ENCODE peak calls at places on chromosomes 16 and 17, in ten cellular contexts. One of them, this sample, is unnamed.

GRCh38 chr17:55166506-55166905 is 98.3 kb upstream of the HLF start:
- DNase-seq in right cardiac atrium: no peak
- DNase-seq in uterus: no peak
- DNase-seq in fibroblast of lung: no peak
- DNase-seq in esophagus squamous epithelium: no peak
- DNase-seq in gastrocnemius medialis: no peak
- DNase-seq in thyroid gland: no peak
- DNase-seq in A549: no peak
- DNase-seq in left lung: peak; percentile 58
- DNase-seq in transverse colon: no peak
- DNase-seq in this sample: no peak

GRCh38 chr17:42438600-42439567 is 15.8 kb upstream of the CAVIN1 start:
- DNase-seq in uterus: no peak
- DNase-seq in gastrocnemius medialis: no peak
- DNase-seq in transverse colon: peak; percentile 56
- DNase-seq in fibroblast of lung: no peak
- DNase-seq in left lung: peak; percentile 48
- DNase-seq in thyroid gland: peak; percentile 25
- DNase-seq in right cardiac atrium: peak; percentile 66
- DNase-seq in esophagus squamous epithelium: no peak
- DNase-seq in A549: no peak
- DNase-seq in this sample: no peak

GRCh38 chr16:19883296-19883951 is 1.2 kb downstream of the GPRC5B start:
- DNase-seq in A549: no peak
- DNase-seq in thyroid gland: peak; percentile 52
- DNase-seq in gastrocnemius medialis: peak; percentile 67
- DNase-seq in fibroblast of lung: peak; percentile 25
- DNase-seq in right cardiac atrium: peak; percentile 85
- DNase-seq in uterus: peak; percentile 31
- DNase-seq in transverse colon: peak; percentile 10
- DNase-seq in left lung: no peak
- DNase-seq in esophagus squamous epithelium: no peak
- DNase-seq in this sample: no peak

GRCh38 chr16:17368511-17368910 is 102.2 kb downstream of the XYLT1 start:
- DNase-seq in left lung: no peak
- DNase-seq in uterus: no peak
- DNase-seq in A549: no peak
- DNase-seq in fibroblast of lung: peak; percentile 53
- DNase-seq in gastrocnemius medialis: no peak
- DNase-seq in thyroid gland: no peak
- DNase-seq in esophagus squamous epithelium: no peak
- DNase-seq in right cardiac atrium: no peak
- DNase-seq in transverse colon: no peak
- DNase-seq in this sample: no peak

GRCh38 chr17:77423589-77424451 is 283.1 kb downstream of the SEC14L1 start:
- DNase-seq in left lung: peak; percentile 77
- DNase-seq in esophagus squamous epithelium: no peak
- DNase-seq in right cardiac atrium: peak; percentile 95
- DNase-seq in gastrocnemius medialis: peak; percentile 92
- DNase-seq in uterus: peak; percentile 98
- DNase-seq in thyroid gland: peak; percentile 66
- DNase-seq in fibroblast of lung: peak; percentile 97
- DNase-seq in transverse colon: peak; percentile 77
- DNase-seq in A549: peak; percentile 68
- DNase-seq in this sample: no peak

GRCh38 chr16:77993586-77993985 is 28.8 kb upstream of the CLEC3A start:
- DNase-seq in right cardiac atrium: no peak
- DNase-seq in left lung: no peak
- DNase-seq in thyroid gland: no peak
- DNase-seq in uterus: peak; percentile 22
- DNase-seq in esophagus squamous epithelium: no peak
- DNase-seq in A549: no peak
- DNase-seq in fibroblast of lung: peak; percentile 48
- DNase-seq in gastrocnemius medialis: no peak
- DNase-seq in transverse colon: no peak
- DNase-seq in this sample: no peak

GRCh38 chr17:65688307-65688706 is 126.9 kb upstream of the AXIN2 start:
- DNase-seq in left lung: no peak
- DNase-seq in fibroblast of lung: no peak
- DNase-seq in transverse colon: no peak
- DNase-seq in thyroid gland: no peak
- DNase-seq in uterus: no peak
- DNase-seq in gastrocnemius medialis: no peak
- DNase-seq in A549: no peak
- DNase-seq in esophagus squamous epithelium: no peak
- DNase-seq in right cardiac atrium: no peak
- DNase-seq in this sample: no peak

GRCh38 chr16:71923941-71924690 is 28.8 kb downstream of the IST1 start:
- DNase-seq in fibroblast of lung: peak; percentile 75
- DNase-seq in gastrocnemius medialis: no peak
- DNase-seq in A549: no peak
- DNase-seq in uterus: no peak
- DNase-seq in transverse colon: no peak
- DNase-seq in left lung: no peak
- DNase-seq in right cardiac atrium: peak; percentile 61
- DNase-seq in thyroid gland: no peak
- DNase-seq in esophagus squamous epithelium: no peak
- DNase-seq in this sample: no peak

GRCh38 chr16:70157105-70157476 is 16.5 kb upstream of the CLEC18C start:
- DNase-seq in left lung: no peak
- DNase-seq in esophagus squamous epithelium: no peak
- DNase-seq in transverse colon: no peak
- DNase-seq in thyroid gland: no peak
- DNase-seq in fibroblast of lung: no peak
- DNase-seq in A549: no peak
- DNase-seq in right cardiac atrium: no peak
- DNase-seq in gastrocnemius medialis: no peak
- DNase-seq in uterus: no peak
- DNase-seq in this sample: no peak

GRCh38 chr16:12188674-12189249 is 212.2 kb downstream of the SNX29 start:
- DNase-seq in right cardiac atrium: no peak
- DNase-seq in fibroblast of lung: peak; percentile 40
- DNase-seq in esophagus squamous epithelium: no peak
- DNase-seq in gastrocnemius medialis: no peak
- DNase-seq in thyroid gland: no peak
- DNase-seq in uterus: no peak
- DNase-seq in A549: peak; percentile 31
- DNase-seq in transverse colon: peak; percentile 41
- DNase-seq in left lung: no peak
- DNase-seq in this sample: no peak

GRCh38 chr17:32482568-32483320 is 4.0 kb upstream of the CDK5R1 start:
- DNase-seq in gastrocnemius medialis: no peak
- DNase-seq in transverse colon: no peak
- DNase-seq in fibroblast of lung: no peak
- DNase-seq in right cardiac atrium: no peak
- DNase-seq in thyroid gland: no peak
- DNase-seq in left lung: no peak
- DNase-seq in A549: no peak
- DNase-seq in esophagus squamous epithelium: no peak
- DNase-seq in uterus: no peak
- DNase-seq in this sample: no peak

DNA sequence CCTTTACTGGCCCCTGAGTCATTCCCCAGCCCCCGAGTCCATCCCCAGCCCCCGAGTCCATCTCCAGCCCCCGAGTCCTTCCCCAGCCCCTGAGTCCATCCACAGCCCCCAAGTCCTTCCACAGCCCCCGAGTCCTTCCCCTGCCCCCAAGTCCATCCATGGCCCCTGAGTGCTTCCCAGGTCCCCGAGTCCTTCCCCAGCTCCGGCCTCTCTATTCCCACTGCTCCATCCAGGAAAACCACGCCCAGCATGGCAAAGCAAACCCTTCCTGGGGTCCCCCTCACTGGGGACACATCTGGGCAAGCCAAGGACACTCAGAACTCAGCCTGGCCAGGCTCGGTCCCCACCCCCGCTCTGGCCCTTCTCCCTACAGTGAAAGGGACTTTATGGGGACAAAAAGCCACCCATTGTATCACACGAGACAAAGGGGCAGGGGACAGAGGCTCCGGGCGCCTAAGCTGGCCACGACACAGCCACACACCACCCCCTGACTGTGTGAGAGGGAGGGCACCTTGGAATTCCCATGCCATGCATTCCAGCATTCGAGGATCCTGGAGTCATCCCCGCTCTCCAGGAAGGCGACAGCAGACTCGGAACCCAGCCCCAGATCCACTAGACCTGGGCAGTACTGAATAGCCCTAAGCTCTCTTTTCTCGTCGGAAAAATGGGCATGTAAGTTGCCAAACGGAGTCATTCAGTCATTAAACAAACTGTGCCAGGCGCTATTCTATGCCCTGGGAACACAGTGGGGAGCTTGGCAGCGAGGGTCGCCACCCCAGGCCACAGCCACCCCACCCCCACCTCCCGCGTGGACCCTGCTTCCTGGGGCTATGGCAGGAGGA is 14.0 kb downstream of the PLLP start:
- DNase-seq in fibroblast of lung: no peak
- DNase-seq in left lung: no peak
- DNase-seq in thyroid gland: no peak
- DNase-seq in uterus: no peak
- DNase-seq in gastrocnemius medialis: no peak
- DNase-seq in right cardiac atrium: no peak
- DNase-seq in esophagus squamous epithelium: no peak
- DNase-seq in A549: no peak
- DNase-seq in transverse colon: no peak
- DNase-seq in this sample: no peak
- H3K9me3 ChIP-seq in fibroblast of lung: no peaks in the 10 kb centered on the region
- H3K9me3 ChIP-seq in left lung: no peaks in the 10 kb centered on the region
- H3K9me3 ChIP-seq in thyroid gland: no peaks in the 10 kb centered on the region
- H3K9me3 ChIP-seq in uterus: no peaks in the 10 kb centered on the region
- H3K9me3 ChIP-seq in gastrocnemius medialis: no peaks in the 10 kb centered on the region
- H3K9me3 ChIP-seq in right cardiac atrium: no peaks in the 10 kb centered on the region
- H3K9me3 ChIP-seq in esophagus squamous epithelium: no peaks in the 10 kb centered on the region
- H3K9me3 ChIP-seq in A549: no peaks in the 10 kb centered on the region
- H3K9me3 ChIP-seq in transverse colon: no peaks in the 10 kb centered on the region
- H3K9me3 ChIP-seq in this sample: no peaks in the 10 kb centered on the region

DNA sequence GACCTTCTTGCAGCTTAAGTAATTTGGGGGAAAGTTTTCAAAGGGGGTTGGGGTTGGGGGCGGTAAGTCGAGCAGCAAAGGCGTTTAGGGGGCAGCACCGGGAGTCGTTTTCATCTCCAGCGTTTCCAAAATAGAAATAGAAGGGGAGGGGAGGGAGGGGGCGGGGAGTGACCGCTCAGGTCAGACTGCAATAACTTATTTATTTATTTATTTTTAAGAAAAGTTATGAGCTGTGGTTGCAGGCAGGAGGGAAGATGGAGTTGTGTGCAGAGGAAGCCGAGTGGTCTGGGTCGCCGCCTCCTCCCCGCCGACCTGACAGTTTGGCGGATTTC is 1.5 kb downstream of the SOX9 start:
- DNase-seq in right cardiac atrium: no peak
- DNase-seq in gastrocnemius medialis: no peak
- DNase-seq in transverse colon: no peak
- DNase-seq in left lung: no peak
- DNase-seq in esophagus squamous epithelium: no peak
- DNase-seq in fibroblast of lung: no peak
- DNase-seq in A549: no peak
- DNase-seq in uterus: no peak
- DNase-seq in thyroid gland: no peak
- DNase-seq in this sample: no peak
- H3K9me3 ChIP-seq in right cardiac atrium: no peaks in the 10 kb centered on the region
- H3K9me3 ChIP-seq in gastrocnemius medialis: no peaks in the 10 kb centered on the region
- H3K9me3 ChIP-seq in transverse colon: no peaks in the 10 kb centered on the region
- H3K9me3 ChIP-seq in left lung: no peaks in the 10 kb centered on the region
- H3K9me3 ChIP-seq in esophagus squamous epithelium: no peaks in the 10 kb centered on the region
- H3K9me3 ChIP-seq in fibroblast of lung: no peaks in the 10 kb centered on the region
- H3K9me3 ChIP-seq in A549: no peaks in the 10 kb centered on the region
- H3K9me3 ChIP-seq in uterus: no peaks in the 10 kb centered on the region
- H3K9me3 ChIP-seq in thyroid gland: no peaks in the 10 kb centered on the region
- H3K9me3 ChIP-seq in this sample: no peaks in the 10 kb centered on the region

GRCh38 chr17:74836691-74837467 is 22.8 kb downstream of the GRIN2C start:
- DNase-seq in gastrocnemius medialis: no peak
- DNase-seq in transverse colon: no peak
- DNase-seq in uterus: no peak
- DNase-seq in fibroblast of lung: no peak
- DNase-seq in esophagus squamous epithelium: no peak
- DNase-seq in thyroid gland: no peak
- DNase-seq in left lung: no peak
- DNase-seq in right cardiac atrium: no peak
- DNase-seq in A549: no peak
- DNase-seq in this sample: no peak

GRCh38 chr17:74839955-74840354 is 19.7 kb downstream of the GRIN2C start:
- DNase-seq in fibroblast of lung: no peak
- DNase-seq in right cardiac atrium: no peak
- DNase-seq in A549: no peak
- DNase-seq in transverse colon: no peak
- DNase-seq in left lung: no peak
- DNase-seq in thyroid gland: no peak
- DNase-seq in gastrocnemius medialis: no peak
- DNase-seq in esophagus squamous epithelium: no peak
- DNase-seq in uterus: no peak
- DNase-seq in this sample: no peak

GRCh38 chr17:74836191-74836590 is 23.5 kb downstream of the GRIN2C start:
- DNase-seq in transverse colon: no peak
- DNase-seq in A549: no peak
- DNase-seq in gastrocnemius medialis: no peak
- DNase-seq in left lung: no peak
- DNase-seq in uterus: no peak
- DNase-seq in esophagus squamous epithelium: no peak
- DNase-seq in fibroblast of lung: no peak
- DNase-seq in right cardiac atrium: no peak
- DNase-seq in thyroid gland: no peak
- DNase-seq in this sample: no peak

GRCh38 chr17:74840500-74840899 is 19.2 kb downstream of the GRIN2C start:
- DNase-seq in uterus: no peak
- DNase-seq in esophagus squamous epithelium: no peak
- DNase-seq in right cardiac atrium: no peak
- DNase-seq in left lung: no peak
- DNase-seq in thyroid gland: no peak
- DNase-seq in fibroblast of lung: no peak
- DNase-seq in transverse colon: no peak
- DNase-seq in gastrocnemius medialis: no peak
- DNase-seq in A549: no peak
- DNase-seq in this sample: no peak

DNA sequence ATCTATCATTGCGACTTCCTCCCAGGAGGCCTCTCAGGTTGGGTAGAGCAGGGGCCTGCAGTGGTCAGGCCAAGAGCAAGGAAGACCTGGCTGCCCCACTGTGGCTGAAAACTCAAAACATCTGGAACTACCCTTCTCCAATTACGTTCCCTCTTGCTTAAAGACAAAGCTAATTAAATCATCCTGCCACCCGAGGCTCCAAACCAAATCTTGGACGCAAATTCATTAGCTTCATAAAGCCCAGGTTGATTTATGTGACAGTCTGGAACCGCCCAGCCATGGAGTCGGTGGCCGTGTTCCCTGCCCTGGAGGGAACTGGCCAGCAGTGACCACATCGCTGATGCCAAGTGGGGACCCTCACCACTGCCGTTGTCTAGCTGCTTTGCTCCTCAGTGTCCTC is 21.4 kb downstream of the GRIN2C start:
- DNase-seq in thyroid gland: no peak
- DNase-seq in A549: no peak
- DNase-seq in esophagus squamous epithelium: no peak
- DNase-seq in gastrocnemius medialis: no peak
- DNase-seq in uterus: no peak
- DNase-seq in fibroblast of lung: no peak
- DNase-seq in right cardiac atrium: no peak
- DNase-seq in left lung: no peak
- DNase-seq in transverse colon: no peak
- DNase-seq in this sample: no peak
- H3K9me3 ChIP-seq in thyroid gland: no peaks in the 10 kb centered on the region
- H3K9me3 ChIP-seq in A549: no peaks in the 10 kb centered on the region
- H3K9me3 ChIP-seq in esophagus squamous epithelium: no peaks in the 10 kb centered on the region
- H3K9me3 ChIP-seq in gastrocnemius medialis: no peaks in the 10 kb centered on the region
- H3K9me3 ChIP-seq in uterus: no peaks in the 10 kb centered on the region
- H3K9me3 ChIP-seq in fibroblast of lung: no peaks in the 10 kb centered on the region
- H3K9me3 ChIP-seq in right cardiac atrium: no peaks in the 10 kb centered on the region
- H3K9me3 ChIP-seq in left lung: no peaks in the 10 kb centered on the region
- H3K9me3 ChIP-seq in transverse colon: no peaks in the 10 kb centered on the region
- H3K9me3 ChIP-seq in this sample: no peaks in the 10 kb centered on the region

GRCh38 chr16:35745821-35746248 is 2286.4 kb downstream of the TP53TG3F start:
- DNase-seq in gastrocnemius medialis: no peak
- DNase-seq in esophagus squamous epithelium: no peak
- DNase-seq in A549: no peak
- DNase-seq in transverse colon: no peak
- DNase-seq in uterus: no peak
- DNase-seq in thyroid gland: no peak
- DNase-seq in left lung: no peak
- DNase-seq in right cardiac atrium: no peak
- DNase-seq in fibroblast of lung: no peak
- DNase-seq in this sample: no peak
- H3K9me3 ChIP-seq in gastrocnemius medialis: no peaks in the 10 kb centered on the region
- H3K9me3 ChIP-seq in esophagus squamous epithelium: peaks cover 3% of the 10 kb centered on the region
- H3K9me3 ChIP-seq in A549: no peaks in the 10 kb centered on the region
- H3K9me3 ChIP-seq in transverse colon: no peaks in the 10 kb centered on the region
- H3K9me3 ChIP-seq in uterus: no peaks in the 10 kb centered on the region
- H3K9me3 ChIP-seq in thyroid gland: no peaks in the 10 kb centered on the region
- H3K9me3 ChIP-seq in left lung: peaks cover 79% of the 10 kb centered on the region
- H3K9me3 ChIP-seq in right cardiac atrium: no peaks in the 10 kb centered on the region
- H3K9me3 ChIP-seq in fibroblast of lung: no peaks in the 10 kb centered on the region
- H3K9me3 ChIP-seq in this sample: peaks cover 2% of the 10 kb centered on the region

This sample was measured in T-helper 17 cell.